ENCODE peak calls at places on chromosomes 4 and X, in ten cellular contexts. Y is mesothelial cell of epicardium, O is esophagus squamous epithelium, M is AG04449, S is astrocyte of the spinal cord, R is AG04450, X is OCI-LY7, N is fibroblast of lung, C is kidney epithelial cell, I is tibial nerve. V is an unnamed sample.

GRCh38 chr4:168831919-168832745 is 177.9 kb downstream of the CBR4 start:
- DNase-seq in Y (peak), O (no peak), M (no peak), S (peak), R (no peak), X (peak), N (peak), C (no peak), I (peak), V (peak)

GRCh38 chr4:124206779-124207605 is 505.5 kb downstream of the ANKRD50 start:
- DNase-seq in Y (no peak), O (no peak), M (no peak), S (peak), R (no peak), X (no peak), N (peak), C (no peak), I (no peak), V (no peak)

GRCh38 chrX:142828129-142828528 is 197.6 kb upstream of the SPANXN4 start:
- DNase-seq in Y (no peak), O (no peak), M (no peak), S (no peak), R (no peak), X (no peak), N (no peak), C (no peak), I (no peak), V (no peak)

GRCh38 chr4:170671171-170671570 is 581.4 kb upstream of the AADAT start:
- DNase-seq in Y (no peak), O (no peak), M (no peak), S (no peak), R (no peak), X (no peak), N (no peak), C (no peak), I (no peak), V (no peak)

GRCh38 chr4:86036729-86037128 is 323.1 kb downstream of the MAPK10 start:
- DNase-seq in Y (no peak), O (no peak), M (no peak), S (peak), R (no peak), X (no peak), N (peak), C (peak), I (no peak), V (no peak)

GRCh38 chr4:126269106-126269505 is 954.4 kb downstream of the FAT4 start:
- DNase-seq in Y (no peak), O (no peak), M (no peak), S (no peak), R (no peak), X (no peak), N (peak), C (no peak), I (no peak), V (no peak)

GRCh38 chrX:117936162-117936561 is 180.4 kb downstream of the KLHL13 start:
- DNase-seq in Y (no peak), O (no peak), M (no peak), S (no peak), R (no peak), X (no peak), N (no peak), C (no peak), I (no peak), V (no peak)

GRCh38 chr4:122086338-122086737 is 65.8 kb upstream of the BLTP1 start:
- DNase-seq in Y (no peak), O (no peak), M (no peak), S (no peak), R (no peak), X (no peak), N (no peak), C (no peak), I (no peak), V (no peak)

GRCh38 chrX:98203800-98204199 is 1320.1 kb downstream of the RPA4 start:
- DNase-seq in Y (no peak), O (no peak), M (no peak), S (no peak), R (no peak), X (no peak), N (peak), C (no peak), I (no peak), V (no peak)

GRCh38 chr4:48640699-48641098 is 139.4 kb downstream of the FRYL start:
- DNase-seq in Y (no peak), O (no peak), M (no peak), S (no peak), R (no peak), X (no peak), N (no peak), C (no peak), I (no peak), V (no peak)

GRCh38 chr4:92387459-92388069 is 83.8 kb downstream of the GRID2 start:
- DNase-seq in Y (no peak), O (no peak), M (no peak), S (peak), R (peak), X (peak), N (peak), C (peak), I (no peak), V (no peak)

GRCh38 chr4:111960241-111960667 is 185.0 kb upstream of the FAM241A start:
- DNase-seq in Y (no peak), O (no peak), M (no peak), S (peak), R (no peak), X (no peak), N (peak), C (no peak), I (no peak), V (no peak)

GRCh38 chr4:8763966-8764901 is 107.4 kb downstream of the HMX1 start:
- DNase-seq in Y (peak), O (no peak), M (no peak), S (no peak), R (no peak), X (no peak), N (no peak), C (no peak), I (no peak), V (peak)

GRCh38 chr4:117965608-117966007 is 68.7 kb upstream of the NDST3 start:
- DNase-seq in Y (no peak), O (no peak), M (no peak), S (peak), R (no peak), X (no peak), N (no peak), C (no peak), I (no peak), V (no peak)

GRCh38 chr4:147025042-147025441 is 79.4 kb upstream of the TTC29 start:
- DNase-seq in Y (no peak), O (no peak), M (no peak), S (no peak), R (no peak), X (no peak), N (no peak), C (no peak), I (no peak), V (no peak)

GRCh38 chr4:185122681-185123345 is 20.3 kb upstream of the SLC25A4 start:
- DNase-seq in Y (no peak), O (no peak), M (no peak), S (no peak), R (no peak), X (no peak), N (peak), C (no peak), I (no peak), V (no peak)

GRCh38 chr4:27398911-27399310 is 538.3 kb downstream of the STIM2 start:
- DNase-seq in Y (no peak), O (no peak), M (no peak), S (peak), R (no peak), X (no peak), N (peak), C (no peak), I (no peak), V (no peak)

GRCh38 chrX:69222103-69223090 is 57.1 kb upstream of the PJA1 start:
- DNase-seq in Y (peak), O (no peak), M (no peak), S (peak), R (peak), X (peak), N (peak), C (peak), I (peak), V (peak)

GRCh38 chr4:151766691-151767090 is 5.9 kb upstream of the GATB start:
- DNase-seq in Y (no peak), O (no peak), M (no peak), S (no peak), R (no peak), X (no peak), N (no peak), C (no peak), I (no peak), V (no peak)

GRCh38 chr4:99359480-99360204 is 7.1 kb upstream of the ADH1C start:
- DNase-seq in Y (no peak), O (no peak), M (no peak), S (no peak), R (no peak), X (no peak), N (no peak), C (no peak), I (no peak), V (no peak)

GRCh38 chr4:16897991-16898827 is at the start of gene LDB2:
- DNase-seq in Y (peak), O (no peak), M (peak), S (peak), R (peak), X (no peak), N (peak), C (no peak), I (peak), V (peak)

GRCh38 chr4:156496797-156497196 is 474.8 kb downstream of the PDGFC start:
- DNase-seq in Y (no peak), O (no peak), M (no peak), S (peak), R (no peak), X (no peak), N (peak), C (no peak), I (no peak), V (no peak)

GRCh38 chr4:56187601-56188177 is 199.6 kb downstream of the AASDH start:
- DNase-seq in Y (no peak), O (no peak), M (no peak), S (no peak), R (no peak), X (no peak), N (no peak), C (no peak), I (no peak), V (no peak)

GRCh38 chr4:11183358-11183745 is 245.3 kb downstream of the HS3ST1 start:
- DNase-seq in Y (no peak), O (no peak), M (no peak), S (peak), R (no peak), X (no peak), N (peak), C (no peak), I (no peak), V (no peak)

GRCh38 chrX:151359341-151359740 is 37.7 kb upstream of the VMA21 start:
- DNase-seq in Y (no peak), O (no peak), M (no peak), S (no peak), R (no peak), X (no peak), N (no peak), C (no peak), I (no peak), V (no peak)

GRCh38 chr4:17309567-17310268 is 202.2 kb downstream of the QDPR start:
- DNase-seq in Y (no peak), O (no peak), M (no peak), S (peak), R (no peak), X (no peak), N (peak), C (no peak), I (no peak), V (no peak)

GRCh38 chr4:664713-665231 is 9.3 kb downstream of the ATP5ME start:
- DNase-seq in Y (no peak), O (no peak), M (no peak), S (no peak), R (no peak), X (no peak), N (no peak), C (no peak), I (no peak), V (peak)

GRCh38 chrX:109537324-109537665 is 651 bp downstream of the NXT2 start:
- DNase-seq in Y (no peak), O (no peak), M (no peak), S (no peak), R (peak), X (no peak), N (peak), C (peak), I (no peak), V (no peak)

GRCh38 chr4:6887591-6888371 is 21.8 kb upstream of the TBC1D14 start:
- DNase-seq in Y (no peak), O (no peak), M (no peak), S (no peak), R (no peak), X (no peak), N (no peak), C (no peak), I (no peak), V (no peak)

GRCh38 chrX:94751611-94752010 is 1077.6 kb downstream of the FAM133A start:
- DNase-seq in Y (no peak), O (no peak), M (no peak), S (no peak), R (no peak), X (no peak), N (no peak), C (no peak), I (no peak), V (no peak)
- TF ChIP-seq CTCF in Y (no peak), O (no peak), M (no peak), S (no peak), R (no peak), X (no peak), N (no peak), C (no peak), I (no peak), V (no peak)

DNA sequence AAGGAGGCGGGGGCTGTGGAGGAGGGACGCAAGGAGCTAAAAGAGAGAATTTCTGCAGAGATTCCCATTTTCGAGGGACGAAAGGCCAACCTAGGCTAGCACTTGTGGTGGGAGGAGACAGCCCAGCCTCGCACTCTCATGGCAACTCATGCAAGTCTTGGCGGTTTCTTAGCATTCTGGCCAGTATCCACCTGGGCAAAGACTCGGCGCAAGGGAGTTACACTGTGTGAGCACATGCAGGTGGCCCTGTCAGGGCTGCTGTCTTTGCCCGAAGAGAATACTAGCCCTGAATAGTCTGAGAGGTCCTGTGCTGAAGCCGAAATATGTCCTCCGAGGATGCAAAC is 15.5 kb downstream of the MCF2 start:
- DNase-seq in Y (no peak), O (no peak), M (no peak), S (peak), R (no peak), X (no peak), N (no peak), C (no peak), I (no peak), V (no peak)
- TF ChIP-seq CTCF in Y (no peak), O (no peak), M (no peak), S (no peak), R (no peak), X (no peak), N (no peak), C (no peak), I (no peak), V (no peak)

GRCh38 chrX:87583679-87584078 is 66.1 kb downstream of the KLHL4 start:
- DNase-seq in Y (no peak), O (no peak), M (no peak), S (no peak), R (no peak), X (peak), N (no peak), C (no peak), I (no peak), V (no peak)
- TF ChIP-seq CTCF in Y (peak), O (no peak), M (no peak), S (peak), R (peak), X (peak), N (no peak), C (peak), I (peak), V (peak)

GRCh38 chr4:72280252-72280651 is 248.5 kb downstream of the NPFFR2 start:
- DNase-seq in Y (no peak), O (no peak), M (no peak), S (no peak), R (no peak), X (no peak), N (no peak), C (no peak), I (no peak), V (no peak)

DNA sequence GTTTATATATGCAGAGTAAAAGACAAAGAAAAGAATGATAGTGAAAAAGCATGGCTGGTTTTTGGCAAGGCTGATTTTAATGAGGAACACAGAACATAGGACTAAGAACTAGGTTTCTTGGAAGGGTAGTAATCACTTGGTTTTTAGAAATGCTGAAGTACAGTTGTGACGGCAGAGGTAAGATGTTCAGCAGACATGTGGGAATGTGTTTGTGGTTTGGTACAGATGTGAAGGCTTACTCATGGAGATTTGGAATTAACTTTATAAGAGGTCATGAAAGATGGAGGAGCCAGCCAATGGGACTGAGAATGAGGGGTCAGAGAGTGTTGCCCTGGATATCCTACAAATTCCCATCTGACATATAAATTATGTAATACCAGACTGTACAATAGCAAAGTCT is 243.6 kb downstream of the NPFFR2 start:
- DNase-seq in Y (no peak), O (no peak), M (no peak), S (no peak), R (no peak), X (no peak), N (peak), C (no peak), I (no peak), V (no peak)
- TF ChIP-seq CTCF in Y (no peak), O (no peak), M (no peak), S (no peak), R (no peak), X (no peak), N (no peak), C (no peak), I (no peak), V (no peak)

GRCh38 chr4:76375703-76376102 is 45.2 kb downstream of the CCDC158 start:
- DNase-seq in Y (no peak), O (no peak), M (no peak), S (no peak), R (no peak), X (no peak), N (no peak), C (no peak), I (no peak), V (no peak)
- TF ChIP-seq CTCF in Y (no peak), O (no peak), M (no peak), S (no peak), R (no peak), X (no peak), N (no peak), C (no peak), I (no peak), V (no peak)

GRCh38 chrX:86349115-86349514 is 200.9 kb downstream of the DACH2 start:
- DNase-seq in Y (no peak), O (no peak), M (no peak), S (no peak), R (no peak), X (no peak), N (no peak), C (no peak), I (no peak), V (no peak)
- TF ChIP-seq CTCF in Y (no peak), O (no peak), M (no peak), S (no peak), R (no peak), X (no peak), N (no peak), C (no peak), I (no peak), V (no peak)

GRCh38 chr4:22363071-22363470 is 152.8 kb downstream of the ADGRA3 start:
- DNase-seq in Y (no peak), O (no peak), M (no peak), S (no peak), R (no peak), X (no peak), N (no peak), C (no peak), I (no peak), V (no peak)

DNA sequence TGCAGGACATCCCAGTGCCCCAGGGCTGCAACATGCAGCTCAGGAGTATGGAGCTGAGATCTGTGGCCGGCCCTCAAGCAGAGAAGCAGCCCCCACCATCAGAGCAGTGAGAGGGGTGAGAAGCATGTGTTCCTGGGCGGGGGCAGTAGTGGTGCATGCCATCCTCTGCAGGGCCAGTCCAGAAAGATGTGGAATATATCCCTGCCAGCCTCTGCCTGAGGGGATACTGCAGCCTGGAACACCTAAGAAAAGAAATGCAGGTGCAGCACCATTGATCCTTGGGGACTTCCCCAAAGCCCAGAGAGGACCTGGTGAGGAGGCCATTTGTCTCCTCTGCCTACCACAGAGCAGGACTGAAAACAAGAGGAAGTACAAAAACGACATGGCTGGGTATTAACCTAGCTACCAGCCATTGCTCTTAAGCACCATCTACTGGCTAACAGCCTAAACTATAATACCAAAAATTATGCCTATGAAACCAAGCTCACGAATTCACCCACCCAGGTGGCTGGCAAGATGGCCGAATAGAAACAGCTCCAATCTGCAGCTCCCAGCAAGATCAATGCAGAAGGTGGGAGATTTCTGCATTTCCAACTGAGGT is 158.8 kb downstream of the ADGRA3 start:
- DNase-seq in Y (no peak), O (no peak), M (no peak), S (peak), R (no peak), X (no peak), N (peak), C (no peak), I (no peak), V (no peak)
- TF ChIP-seq CTCF in Y (no peak), O (no peak), M (peak), S (peak), R (peak), X (peak), N (peak), C (peak), I (no peak), V (no peak)

GRCh38 chr4:130705023-130705422 is 1609.1 kb downstream of the C4orf33 start:
- DNase-seq in Y (no peak), O (no peak), M (no peak), S (no peak), R (no peak), X (no peak), N (no peak), C (no peak), I (no peak), V (no peak)
- TF ChIP-seq CTCF in Y (no peak), O (no peak), M (no peak), S (no peak), R (no peak), X (no peak), N (no peak), C (no peak), I (no peak), V (no peak)

GRCh38 chr4:76784237-76784636 is 113.7 kb downstream of the SOWAHB start:
- DNase-seq in Y (no peak), O (no peak), M (no peak), S (no peak), R (no peak), X (no peak), N (no peak), C (no peak), I (no peak), V (no peak)
- TF ChIP-seq CTCF in Y (no peak), O (no peak), M (no peak), S (peak), R (peak), X (peak), N (peak), C (no peak), I (no peak), V (no peak)